ENCODE peak calls at places on chromosomes 6 and 20, in five cellular contexts. One of them, this sample, is unnamed.
A peak's percentile ranks its signal among the peaks of the same experiment; 100 is the strongest.

GRCh38 chr20:58330692-58331091 is 21.2 kb downstream of the RAB22A start:
- DNase-seq in HCT116: no peak
- DNase-seq in spleen: no peak
- DNase-seq in CD8-positive, alpha-beta memory T cell: no peak
- DNase-seq in cardiac muscle cell: peak; percentile 50
- DNase-seq in this sample: no peak

GRCh38 chr6:29974901-29975560 is 32.7 kb downstream of the HLA-A start:
- DNase-seq in CD8-positive, alpha-beta memory T cell: no peak
- DNase-seq in HCT116: no peak
- DNase-seq in cardiac muscle cell: no peak
- DNase-seq in spleen: no peak
- DNase-seq in this sample: no peak

GRCh38 chr6:72651191-72651590 is 29.3 kb downstream of the KCNQ5 start:
- DNase-seq in spleen: no peak
- DNase-seq in HCT116: no peak
- DNase-seq in cardiac muscle cell: no peak
- DNase-seq in CD8-positive, alpha-beta memory T cell: no peak
- DNase-seq in this sample: no peak

GRCh38 chr6:104953410-104953953 is 3.4 kb upstream of the LIN28B start:
- DNase-seq in cardiac muscle cell: no peak
- DNase-seq in spleen: no peak
- DNase-seq in CD8-positive, alpha-beta memory T cell: no peak
- DNase-seq in HCT116: no peak
- DNase-seq in this sample: no peak

GRCh38 chr20:25206063-25206403 is 10.5 kb downstream of the ENTPD6 start:
- DNase-seq in HCT116: no peak
- DNase-seq in cardiac muscle cell: no peak
- DNase-seq in spleen: peak; percentile 51
- DNase-seq in CD8-positive, alpha-beta memory T cell: no peak
- DNase-seq in this sample: no peak

GRCh38 chr20:58131111-58131510 is 97.3 kb downstream of the ANKRD60 start:
- DNase-seq in cardiac muscle cell: peak; percentile 13
- DNase-seq in CD8-positive, alpha-beta memory T cell: no peak
- DNase-seq in spleen: no peak
- DNase-seq in HCT116: no peak
- DNase-seq in this sample: no peak

GRCh38 chr20:15756401-15756800 is 816.8 kb downstream of the KIF16B start:
- DNase-seq in CD8-positive, alpha-beta memory T cell: no peak
- DNase-seq in spleen: no peak
- DNase-seq in cardiac muscle cell: no peak
- DNase-seq in HCT116: no peak
- DNase-seq in this sample: no peak

GRCh38 chr6:20673458-20673857 is 139.2 kb downstream of the CDKAL1 start:
- DNase-seq in spleen: no peak
- DNase-seq in HCT116: no peak
- DNase-seq in CD8-positive, alpha-beta memory T cell: no peak
- DNase-seq in cardiac muscle cell: no peak
- DNase-seq in this sample: no peak

GRCh38 chr6:33745558-33745957 is 1.1 kb downstream of the IP6K3 start:
- DNase-seq in CD8-positive, alpha-beta memory T cell: no peak
- DNase-seq in spleen: no peak
- DNase-seq in HCT116: no peak
- DNase-seq in cardiac muscle cell: no peak
- DNase-seq in this sample: no peak

GRCh38 chr6:127510876-127511275 is 8.3 kb downstream of the MTCL3 start:
- DNase-seq in HCT116: no peak
- DNase-seq in CD8-positive, alpha-beta memory T cell: no peak
- DNase-seq in cardiac muscle cell: no peak
- DNase-seq in spleen: no peak
- DNase-seq in this sample: no peak

GRCh38 chr6:168118935-168119334 is 39.9 kb upstream of the FRMD1 start:
- DNase-seq in spleen: peak; percentile 32
- DNase-seq in HCT116: no peak
- DNase-seq in CD8-positive, alpha-beta memory T cell: no peak
- DNase-seq in cardiac muscle cell: no peak
- DNase-seq in this sample: no peak

GRCh38 chr6:130913119-130913518 is 85.9 kb downstream of the SMLR1 start:
- DNase-seq in cardiac muscle cell: no peak
- DNase-seq in HCT116: no peak
- DNase-seq in spleen: no peak
- DNase-seq in CD8-positive, alpha-beta memory T cell: no peak
- DNase-seq in this sample: peak; percentile 66

GRCh38 chr6:22010102-22010501 is 286.7 kb downstream of the PRL start:
- DNase-seq in HCT116: no peak
- DNase-seq in cardiac muscle cell: no peak
- DNase-seq in CD8-positive, alpha-beta memory T cell: no peak
- DNase-seq in spleen: no peak
- DNase-seq in this sample: no peak

GRCh38 chr20:38286586-38287502 is 17.1 kb upstream of the BPI start:
- DNase-seq in CD8-positive, alpha-beta memory T cell: no peak
- DNase-seq in cardiac muscle cell: peak; percentile 76
- DNase-seq in spleen: no peak
- DNase-seq in HCT116: no peak
- DNase-seq in this sample: no peak

GRCh38 chr20:36400901-36401300 is 94.8 kb downstream of the DLGAP4 start:
- DNase-seq in CD8-positive, alpha-beta memory T cell: no peak
- DNase-seq in cardiac muscle cell: no peak
- DNase-seq in spleen: no peak
- DNase-seq in HCT116: no peak
- DNase-seq in this sample: no peak

GRCh38 chr6:168514216-168514615 is 73.2 kb downstream of the SMOC2 start:
- DNase-seq in CD8-positive, alpha-beta memory T cell: no peak
- DNase-seq in cardiac muscle cell: peak; percentile 85
- DNase-seq in HCT116: no peak
- DNase-seq in spleen: no peak
- DNase-seq in this sample: no peak

GRCh38 chr20:40728470-40728869 is 39.4 kb upstream of the MAFB start:
- DNase-seq in cardiac muscle cell: peak; percentile 4
- DNase-seq in CD8-positive, alpha-beta memory T cell: no peak
- DNase-seq in spleen: no peak
- DNase-seq in HCT116: no peak
- DNase-seq in this sample: peak; percentile 31

GRCh38 chr20:58880994-58881752 is 28.7 kb downstream of the GNAS start:
- DNase-seq in spleen: no peak
- DNase-seq in CD8-positive, alpha-beta memory T cell: no peak
- DNase-seq in cardiac muscle cell: no peak
- DNase-seq in HCT116: no peak
- DNase-seq in this sample: no peak

GRCh38 chr6:127365874-127366273 is 22.5 kb upstream of the ECHDC1 start:
- DNase-seq in cardiac muscle cell: no peak
- DNase-seq in HCT116: no peak
- DNase-seq in spleen: no peak
- DNase-seq in CD8-positive, alpha-beta memory T cell: no peak
- DNase-seq in this sample: no peak

GRCh38 chr6:124536792-124537191 is 425.4 kb upstream of the RNF217 start:
- DNase-seq in CD8-positive, alpha-beta memory T cell: no peak
- DNase-seq in spleen: no peak
- DNase-seq in HCT116: no peak
- DNase-seq in cardiac muscle cell: no peak
- DNase-seq in this sample: no peak

GRCh38 chr6:119446623-119447008 is 97.1 kb upstream of the MAN1A1 start:
- DNase-seq in spleen: no peak
- DNase-seq in HCT116: no peak
- DNase-seq in cardiac muscle cell: peak; percentile 96
- DNase-seq in CD8-positive, alpha-beta memory T cell: no peak
- DNase-seq in this sample: no peak

GRCh38 chr6:87029711-87030314 is 65.1 kb downstream of the CGA start:
- DNase-seq in HCT116: peak; percentile 61
- DNase-seq in CD8-positive, alpha-beta memory T cell: no peak
- DNase-seq in spleen: no peak
- DNase-seq in cardiac muscle cell: peak; percentile 70
- DNase-seq in this sample: peak; percentile 51

GRCh38 chr20:22523128-22523498 is 61.3 kb downstream of the FOXA2 start:
- DNase-seq in HCT116: no peak
- DNase-seq in spleen: no peak
- DNase-seq in cardiac muscle cell: no peak
- DNase-seq in CD8-positive, alpha-beta memory T cell: no peak
- DNase-seq in this sample: no peak

GRCh38 chr6:32194825-32195651 is 2.6 kb upstream of the GPSM3 start:
- DNase-seq in cardiac muscle cell: peak; percentile 76
- DNase-seq in HCT116: peak; percentile 57
- DNase-seq in spleen: no peak
- DNase-seq in CD8-positive, alpha-beta memory T cell: no peak
- DNase-seq in this sample: peak; percentile 68

GRCh38 chr6:31763617-31763940 is 1.1 kb downstream of the SAPCD1 start:
- DNase-seq in cardiac muscle cell: peak; percentile 48
- DNase-seq in HCT116: no peak
- DNase-seq in CD8-positive, alpha-beta memory T cell: no peak
- DNase-seq in spleen: no peak
- DNase-seq in this sample: no peak

DNA sequence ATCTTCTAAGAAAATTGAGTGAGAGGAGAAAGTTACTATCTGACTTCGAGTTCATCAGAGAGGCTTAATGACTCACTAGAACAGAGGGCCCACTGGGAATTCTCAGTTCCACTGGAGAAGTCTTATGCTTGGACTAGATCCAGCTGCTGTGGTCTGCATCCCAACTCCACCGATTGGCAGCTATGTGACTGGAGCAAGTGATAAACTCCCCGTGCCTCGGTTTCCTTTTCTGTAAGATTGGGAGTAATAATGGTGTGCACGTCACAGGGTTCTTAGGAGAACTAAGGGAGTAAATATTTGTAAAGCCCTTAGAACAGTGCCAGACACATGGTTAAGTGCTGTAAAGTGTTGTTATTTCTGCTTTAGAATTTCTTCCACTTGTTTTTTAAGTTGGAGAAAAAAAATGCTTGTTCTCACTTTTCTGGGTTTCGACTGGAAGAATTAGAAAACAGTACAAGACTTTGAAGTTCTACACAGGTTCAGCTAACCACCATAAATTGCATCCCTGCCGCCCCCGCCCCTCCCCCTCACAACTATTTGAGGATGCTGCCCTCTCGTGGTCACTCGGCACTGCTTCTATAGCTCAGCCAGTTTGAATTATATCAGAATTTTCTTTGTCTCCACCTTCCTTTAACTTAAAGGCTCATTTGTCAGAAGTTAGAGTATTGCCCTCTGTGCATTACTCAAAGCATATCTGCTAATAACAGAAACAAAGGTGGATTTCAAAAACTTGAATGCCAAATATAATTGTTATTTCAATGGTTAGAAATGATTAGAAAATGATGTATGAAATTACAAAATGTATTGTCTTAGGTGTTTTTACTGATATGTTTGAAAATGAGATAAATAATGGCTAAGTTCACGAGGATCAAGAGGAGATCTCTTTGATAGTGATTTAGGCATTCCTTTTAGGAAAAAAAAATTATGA is 95.0 kb upstream of the IFNGR1 start:
- DNase-seq in HCT116: peak; percentile 46
- DNase-seq in CD8-positive, alpha-beta memory T cell: peak; percentile 59
- DNase-seq in spleen: peak; percentile 91
- DNase-seq in cardiac muscle cell: peak; percentile 91
- DNase-seq in this sample: peak; percentile 62
- H3K4me3 ChIP-seq in HCT116: no peak overlapping the region
- H3K4me3 ChIP-seq in CD8-positive, alpha-beta memory T cell: no peak overlapping the region
- H3K4me3 ChIP-seq in spleen: no peak overlapping the region
- H3K4me3 ChIP-seq in cardiac muscle cell: no peak overlapping the region
- H3K4me3 ChIP-seq in this sample: no peak overlapping the region

GRCh38 chr6:13429406-13429753 is 58.0 kb downstream of the GFOD1 start:
- DNase-seq in HCT116: no peak
- DNase-seq in CD8-positive, alpha-beta memory T cell: no peak
- DNase-seq in spleen: no peak
- DNase-seq in cardiac muscle cell: no peak
- DNase-seq in this sample: no peak

GRCh38 chr6:13427346-13427745 is 60.1 kb downstream of the GFOD1 start:
- DNase-seq in HCT116: no peak
- DNase-seq in cardiac muscle cell: no peak
- DNase-seq in CD8-positive, alpha-beta memory T cell: no peak
- DNase-seq in spleen: no peak
- DNase-seq in this sample: no peak

GRCh38 chr6:13428528-13429405 is 58.6 kb downstream of the GFOD1 start:
- DNase-seq in cardiac muscle cell: no peak
- DNase-seq in HCT116: no peak
- DNase-seq in spleen: peak; percentile 75
- DNase-seq in CD8-positive, alpha-beta memory T cell: no peak
- DNase-seq in this sample: no peak

GRCh38 chr6:13425971-13426931 is 61.1 kb downstream of the GFOD1 start:
- DNase-seq in spleen: peak; percentile 72
- DNase-seq in cardiac muscle cell: peak; percentile 71
- DNase-seq in HCT116: no peak
- DNase-seq in CD8-positive, alpha-beta memory T cell: no peak
- DNase-seq in this sample: no peak

DNA sequence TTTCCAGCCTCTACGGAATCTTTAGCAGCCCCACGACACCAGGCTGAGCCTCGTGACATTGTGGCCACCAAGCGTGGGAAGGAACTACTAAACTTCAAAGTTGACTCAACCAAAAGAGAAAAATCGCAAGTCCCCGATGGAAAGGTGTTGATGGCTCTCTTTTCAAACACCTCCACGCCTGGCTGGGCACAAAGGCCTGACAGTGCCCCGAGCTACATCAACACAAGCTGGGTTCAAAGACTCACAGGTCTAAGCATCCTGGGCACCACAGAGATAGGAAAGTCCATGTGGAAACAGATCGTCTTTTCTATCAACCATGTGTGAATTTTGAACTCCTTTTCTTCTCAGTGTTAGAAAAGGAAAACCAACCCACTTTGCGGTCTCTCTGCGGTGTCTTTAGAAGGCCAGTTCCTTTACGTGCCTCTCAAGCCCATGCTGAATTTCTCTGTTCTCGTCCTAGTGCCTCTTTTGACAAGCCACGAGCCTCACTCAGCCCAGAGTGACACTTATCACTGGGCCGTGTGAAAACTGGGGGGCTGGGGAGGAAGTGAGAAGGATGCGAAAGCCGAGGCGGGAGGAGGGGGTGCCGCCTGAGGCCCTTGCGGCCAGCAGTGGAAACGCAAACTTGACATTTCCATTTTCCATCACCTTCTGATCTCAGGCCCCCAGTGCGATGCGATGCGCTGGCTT is 59.4 kb downstream of the GFOD1 start:
- DNase-seq in cardiac muscle cell: no peak
- DNase-seq in CD8-positive, alpha-beta memory T cell: peak; percentile 53
- DNase-seq in HCT116: no peak
- DNase-seq in spleen: peak; percentile 91
- DNase-seq in this sample: peak; percentile 68
- H3K4me3 ChIP-seq in cardiac muscle cell: no peak overlapping the region
- H3K4me3 ChIP-seq in CD8-positive, alpha-beta memory T cell: peak overlapping the region; percentile 42
- H3K4me3 ChIP-seq in HCT116: no peak overlapping the region
- H3K4me3 ChIP-seq in spleen: no peak overlapping the region
- H3K4me3 ChIP-seq in this sample: peak overlapping the region; percentile 25

DNA sequence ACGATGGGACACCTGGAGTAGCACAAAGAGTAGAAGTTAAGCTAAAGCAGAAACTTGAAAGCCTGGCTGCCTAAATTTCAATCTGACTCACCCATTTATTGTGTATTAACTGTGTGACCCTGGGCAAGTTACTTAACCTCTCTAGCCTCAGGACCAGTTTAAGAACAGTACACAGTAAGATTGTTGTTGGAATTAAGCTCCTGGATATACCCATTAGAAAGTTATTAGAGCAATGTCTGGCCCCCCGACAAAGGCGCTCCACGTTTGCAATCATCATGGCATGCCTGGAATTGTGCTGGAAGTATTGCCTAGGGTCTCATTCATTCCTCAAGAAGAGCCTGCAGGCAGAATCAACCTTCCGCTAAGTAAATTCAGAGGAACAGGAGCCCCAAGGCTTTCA is 1.4 kb downstream of the SDC4 start:
- DNase-seq in HCT116: no peak
- DNase-seq in spleen: no peak
- DNase-seq in CD8-positive, alpha-beta memory T cell: no peak
- DNase-seq in cardiac muscle cell: no peak
- DNase-seq in this sample: no peak
- H3K4me3 ChIP-seq in HCT116: peak overlapping the region; percentile 84
- H3K4me3 ChIP-seq in spleen: peak overlapping the region; percentile 37
- H3K4me3 ChIP-seq in CD8-positive, alpha-beta memory T cell: no peak overlapping the region
- H3K4me3 ChIP-seq in cardiac muscle cell: peak overlapping the region; percentile 66
- H3K4me3 ChIP-seq in this sample: no peak overlapping the region

GRCh38 chr20:63445075-63445734 is 27.2 kb downstream of the KCNQ2 start:
- DNase-seq in CD8-positive, alpha-beta memory T cell: no peak
- DNase-seq in spleen: no peak
- DNase-seq in cardiac muscle cell: no peak
- DNase-seq in HCT116: no peak
- DNase-seq in this sample: no peak
- H3K4me3 ChIP-seq in CD8-positive, alpha-beta memory T cell: no peak overlapping the region
- H3K4me3 ChIP-seq in spleen: no peak overlapping the region
- H3K4me3 ChIP-seq in cardiac muscle cell: no peak overlapping the region
- H3K4me3 ChIP-seq in HCT116: no peak overlapping the region
- H3K4me3 ChIP-seq in this sample: no peak overlapping the region

This sample was measured in Jurkat, Clone E6-1.